ENCODE peak calls at places on chromosomes 3 and 15, in six cellular contexts. X, U, F, E, V and C are unnamed samples.

GRCh38 chr3:192207661-192208060 is 519.7 kb downstream of the FGF12 start:
- DNase-seq in X (no peak), U (no peak), F (peak; percentile 11), E (no peak), V (no peak), C (no peak)

GRCh38 chr15:75840659-75841058 is 2.6 kb upstream of the UBE2Q2 start:
- DNase-seq in X (peak; percentile 22), U (no peak), F (no peak), E (no peak), V (peak; percentile 59), C (no peak)

GRCh38 chr3:32643354-32643753 is 41.6 kb upstream of the CNOT10 start:
- DNase-seq in X (no peak), U (no peak), F (no peak), E (no peak), V (no peak), C (no peak)

GRCh38 chr3:35200056-35200455 is 439.3 kb upstream of the ARPP21 start:
- DNase-seq in X (no peak), U (no peak), F (peak; percentile 52), E (no peak), V (no peak), C (no peak)

GRCh38 chr15:99421172-99421656 is 144.6 kb upstream of the MEF2A start:
- DNase-seq in X (no peak), U (no peak), F (no peak), E (no peak), V (no peak), C (no peak)

GRCh38 chr3:73255609-73256029 is 194.2 kb downstream of the EBLN2 start:
- DNase-seq in X (peak; percentile 18), U (no peak), F (peak; percentile 42), E (no peak), V (peak; percentile 12), C (no peak)

GRCh38 chr15:51864408-51865056 is 35.1 kb downstream of the TMOD3 start:
- DNase-seq in X (no peak), U (no peak), F (no peak), E (no peak), V (no peak), C (no peak)

GRCh38 chr15:38624248-38625214 is 59.9 kb upstream of the RASGRP1 start:
- DNase-seq in X (no peak), U (no peak), F (no peak), E (no peak), V (no peak), C (no peak)

GRCh38 chr15:62781081-62781497 is 261.5 kb upstream of the TPM1 start:
- DNase-seq in X (no peak), U (no peak), F (no peak), E (no peak), V (no peak), C (no peak)

GRCh38 chr3:168581718-168582332 is 486.1 kb upstream of the GOLIM4 start:
- DNase-seq in X (no peak), U (no peak), F (no peak), E (no peak), V (no peak), C (no peak)

GRCh38 chr3:23856286-23856685 is 50.5 kb downstream of the UBE2E1 start:
- DNase-seq in X (no peak), U (no peak), F (no peak), E (no peak), V (no peak), C (no peak)

GRCh38 chr3:53817809-53818208 is 28.4 kb downstream of the CHDH start:
- DNase-seq in X (no peak), U (no peak), F (no peak), E (no peak), V (no peak), C (no peak)